ENCODE peak calls at places on chromosomes 16 and 17, in four cellular contexts. One of them, this sample, is unnamed.

GRCh38 chr16:4944333-4945281 is 7.7 kb upstream of the PPL start:
- DNase-seq in HS-27A: peak; percentile 94
- DNase-seq in H7: peak; percentile 90
- DNase-seq in cardiac septum: peak; percentile 91
- DNase-seq in this sample: peak; percentile 64

GRCh38 chr16:84286568-84287220 is 8.0 kb upstream of the WFDC1 start:
- DNase-seq in cardiac septum: no peak
- DNase-seq in HS-27A: no peak
- DNase-seq in H7: no peak
- DNase-seq in this sample: no peak

GRCh38 chr17:77125432-77125901 is 15.3 kb upstream of the SEC14L1 start:
- DNase-seq in HS-27A: no peak
- DNase-seq in cardiac septum: no peak
- DNase-seq in H7: no peak
- DNase-seq in this sample: peak; percentile 99

GRCh38 chr16:56382901-56383355 is 42.4 kb downstream of the AMFR start:
- DNase-seq in cardiac septum: no peak
- DNase-seq in H7: no peak
- DNase-seq in HS-27A: no peak
- DNase-seq in this sample: no peak

GRCh38 chr17:4038076-4038475 is 73.8 kb upstream of the ATP2A3 start:
- DNase-seq in H7: no peak
- DNase-seq in cardiac septum: no peak
- DNase-seq in HS-27A: no peak
- DNase-seq in this sample: no peak

GRCh38 chr16:9689597-9689996 is 492.6 kb downstream of the GRIN2A start:
- DNase-seq in H7: no peak
- DNase-seq in cardiac septum: no peak
- DNase-seq in HS-27A: no peak
- DNase-seq in this sample: no peak

GRCh38 chr17:39679521-39680192 is 8.2 kb downstream of the PGAP3 start:
- DNase-seq in cardiac septum: no peak
- DNase-seq in HS-27A: no peak
- DNase-seq in H7: no peak
- DNase-seq in this sample: no peak

GRCh38 chr16:84063972-84064371 is 21.4 kb upstream of the SLC38A8 start:
- DNase-seq in HS-27A: no peak
- DNase-seq in H7: no peak
- DNase-seq in cardiac septum: no peak
- DNase-seq in this sample: no peak

GRCh38 chr17:81365601-81366585 is 29.4 kb upstream of the BAHCC1 start:
- DNase-seq in cardiac septum: no peak
- DNase-seq in HS-27A: no peak
- DNase-seq in H7: no peak
- DNase-seq in this sample: no peak

GRCh38 chr17:19805006-19805405 is 56.9 kb upstream of the ALDH3A1 start:
- DNase-seq in cardiac septum: no peak
- DNase-seq in HS-27A: no peak
- DNase-seq in H7: no peak
- DNase-seq in this sample: no peak

This sample was measured in glomerular endothelial cell.